ENCODE peak calls at places on chromosomes 11 and 22, in nine cellular contexts. One of them, this sample, is unnamed.

GRCh38 chr11:8336356-8337114 is 72.9 kb upstream of the LMO1 start:
- DNase-seq in epithelial cell of esophagus: peak; percentile 64
- DNase-seq in BE2C: no peak
- DNase-seq in astrocyte: no peak
- DNase-seq in endodermal cell: peak; percentile 64
- DNase-seq in left lung: no peak
- DNase-seq in testis: no peak
- DNase-seq in Caco-2: no peak
- DNase-seq in GM23338: no peak
- DNase-seq in this sample: no peak

GRCh38 chr11:11512929-11513328 is 108.9 kb downstream of the GALNT18 start:
- DNase-seq in epithelial cell of esophagus: no peak
- DNase-seq in BE2C: no peak
- DNase-seq in astrocyte: no peak
- DNase-seq in endodermal cell: no peak
- DNase-seq in left lung: no peak
- DNase-seq in testis: no peak
- DNase-seq in Caco-2: no peak
- DNase-seq in GM23338: no peak
- DNase-seq in this sample: no peak

GRCh38 chr11:124892131-124892530 is 5.5 kb downstream of the ROBO4 start:
- DNase-seq in epithelial cell of esophagus: no peak
- DNase-seq in BE2C: no peak
- DNase-seq in astrocyte: no peak
- DNase-seq in endodermal cell: no peak
- DNase-seq in left lung: no peak
- DNase-seq in testis: no peak
- DNase-seq in Caco-2: no peak
- DNase-seq in GM23338: no peak
- DNase-seq in this sample: no peak

GRCh38 chr22:17264321-17265052 is 45.3 kb upstream of the ADA2 start:
- DNase-seq in epithelial cell of esophagus: no peak
- DNase-seq in BE2C: peak; percentile 41
- DNase-seq in astrocyte: peak; percentile 46
- DNase-seq in endodermal cell: peak; percentile 88
- DNase-seq in left lung: no peak
- DNase-seq in testis: peak; percentile 26
- DNase-seq in Caco-2: no peak
- DNase-seq in GM23338: peak; percentile 87
- DNase-seq in this sample: no peak

GRCh38 chr11:3859373-3859881 is 4.0 kb downstream of the STIM1 start:
- DNase-seq in epithelial cell of esophagus: no peak
- DNase-seq in BE2C: peak; percentile 33
- DNase-seq in astrocyte: no peak
- DNase-seq in endodermal cell: peak; percentile 72
- DNase-seq in left lung: no peak
- DNase-seq in testis: peak; percentile 49
- DNase-seq in Caco-2: no peak
- DNase-seq in GM23338: peak; percentile 42
- DNase-seq in this sample: no peak

GRCh38 chr22:28029962-28030361 is 110.9 kb upstream of the PITPNB start:
- DNase-seq in epithelial cell of esophagus: no peak
- DNase-seq in BE2C: peak; percentile 49
- DNase-seq in astrocyte: no peak
- DNase-seq in endodermal cell: peak; percentile 20
- DNase-seq in left lung: no peak
- DNase-seq in testis: no peak
- DNase-seq in Caco-2: no peak
- DNase-seq in GM23338: no peak
- DNase-seq in this sample: no peak

GRCh38 chr11:210122-210802 is 2.8 kb downstream of the RIC8A start:
- DNase-seq in epithelial cell of esophagus: peak; percentile 81
- DNase-seq in BE2C: no peak
- DNase-seq in astrocyte: peak; percentile 77
- DNase-seq in endodermal cell: no peak
- DNase-seq in left lung: no peak
- DNase-seq in testis: peak; percentile 11
- DNase-seq in Caco-2: no peak
- DNase-seq in GM23338: no peak
- DNase-seq in this sample: peak; percentile 77

GRCh38 chr11:76577199-76577920 is 93.2 kb downstream of the LRRC32 start:
- DNase-seq in epithelial cell of esophagus: peak; percentile 97
- DNase-seq in BE2C: peak; percentile 99
- DNase-seq in astrocyte: peak; percentile 72
- DNase-seq in endodermal cell: no peak
- DNase-seq in left lung: peak; percentile 72
- DNase-seq in testis: no peak
- DNase-seq in Caco-2: peak; percentile 82
- DNase-seq in GM23338: no peak
- DNase-seq in this sample: peak; percentile 77

GRCh38 chr22:25403284-25403606 is 161.2 kb upstream of the GRK3 start:
- DNase-seq in epithelial cell of esophagus: no peak
- DNase-seq in BE2C: no peak
- DNase-seq in astrocyte: no peak
- DNase-seq in endodermal cell: no peak
- DNase-seq in left lung: no peak
- DNase-seq in testis: no peak
- DNase-seq in Caco-2: no peak
- DNase-seq in GM23338: no peak
- DNase-seq in this sample: no peak

GRCh38 chr22:25404556-25404922 is 159.9 kb upstream of the GRK3 start:
- DNase-seq in epithelial cell of esophagus: no peak
- DNase-seq in BE2C: peak; percentile 41
- DNase-seq in astrocyte: no peak
- DNase-seq in endodermal cell: peak; percentile 80
- DNase-seq in left lung: peak; percentile 90
- DNase-seq in testis: no peak
- DNase-seq in Caco-2: peak; percentile 39
- DNase-seq in GM23338: peak; percentile 73
- DNase-seq in this sample: no peak

GRCh38 chr22:25403752-25404471 is 160.6 kb upstream of the GRK3 start:
- DNase-seq in epithelial cell of esophagus: peak; percentile 26
- DNase-seq in BE2C: peak; percentile 39
- DNase-seq in astrocyte: peak; percentile 22
- DNase-seq in endodermal cell: peak; percentile 72
- DNase-seq in left lung: no peak
- DNase-seq in testis: no peak
- DNase-seq in Caco-2: peak; percentile 44
- DNase-seq in GM23338: peak; percentile 75
- DNase-seq in this sample: no peak

GRCh38 chr22:25402160-25402500 is 162.3 kb upstream of the GRK3 start:
- DNase-seq in epithelial cell of esophagus: no peak
- DNase-seq in BE2C: no peak
- DNase-seq in astrocyte: no peak
- DNase-seq in endodermal cell: no peak
- DNase-seq in left lung: no peak
- DNase-seq in testis: no peak
- DNase-seq in Caco-2: no peak
- DNase-seq in GM23338: no peak
- DNase-seq in this sample: no peak

GRCh38 chr22:25402501-25403283 is 161.8 kb upstream of the GRK3 start:
- DNase-seq in epithelial cell of esophagus: peak; percentile 51
- DNase-seq in BE2C: no peak
- DNase-seq in astrocyte: peak; percentile 61
- DNase-seq in endodermal cell: no peak
- DNase-seq in left lung: no peak
- DNase-seq in testis: peak; percentile 54
- DNase-seq in Caco-2: no peak
- DNase-seq in GM23338: no peak
- DNase-seq in this sample: no peak
- H3K4me3 ChIP-seq in epithelial cell of esophagus: peak overlapping the region; percentile 58
- H3K4me3 ChIP-seq in BE2C: peak overlapping the region; percentile 73
- H3K4me3 ChIP-seq in astrocyte: peak overlapping the region; percentile 33
- H3K4me3 ChIP-seq in endodermal cell: peak overlapping the region; percentile 90
- H3K4me3 ChIP-seq in left lung: no peak overlapping the region
- H3K4me3 ChIP-seq in testis: no peak overlapping the region
- H3K4me3 ChIP-seq in Caco-2: no peak overlapping the region
- H3K4me3 ChIP-seq in GM23338: peak overlapping the region; percentile 68
- H3K4me3 ChIP-seq in this sample: peak overlapping the region; percentile 64

GRCh38 chr11:9717040-9717357 is 53.1 kb downstream of the SWAP70 start:
- DNase-seq in epithelial cell of esophagus: no peak
- DNase-seq in BE2C: no peak
- DNase-seq in astrocyte: no peak
- DNase-seq in endodermal cell: no peak
- DNase-seq in left lung: no peak
- DNase-seq in testis: no peak
- DNase-seq in Caco-2: no peak
- DNase-seq in GM23338: no peak
- DNase-seq in this sample: no peak
- H3K4me3 ChIP-seq in epithelial cell of esophagus: no peak overlapping the region
- H3K4me3 ChIP-seq in BE2C: no peak overlapping the region
- H3K4me3 ChIP-seq in astrocyte: peak overlapping the region; percentile 22
- H3K4me3 ChIP-seq in endodermal cell: no peak overlapping the region
- H3K4me3 ChIP-seq in left lung: no peak overlapping the region
- H3K4me3 ChIP-seq in testis: no peak overlapping the region
- H3K4me3 ChIP-seq in Caco-2: no peak overlapping the region
- H3K4me3 ChIP-seq in GM23338: no peak overlapping the region
- H3K4me3 ChIP-seq in this sample: no peak overlapping the region

DNA sequence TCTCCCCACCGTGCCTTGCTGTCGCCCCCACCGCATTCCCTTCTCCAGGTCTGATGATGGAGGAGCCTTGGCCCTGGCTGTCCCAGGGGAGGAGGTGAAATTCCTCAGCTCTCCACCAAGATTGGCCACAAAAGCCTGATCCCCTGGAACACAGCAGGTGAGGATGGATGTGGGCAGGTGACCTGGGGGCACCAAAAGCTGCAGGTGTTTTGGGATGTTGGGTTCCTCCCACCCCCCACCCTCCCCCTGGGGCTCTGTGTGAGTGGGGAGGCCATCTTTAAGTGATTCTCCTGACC is 640 bp downstream of the TRIOBP start:
- DNase-seq in epithelial cell of esophagus: no peak
- DNase-seq in BE2C: no peak
- DNase-seq in astrocyte: no peak
- DNase-seq in endodermal cell: no peak
- DNase-seq in left lung: no peak
- DNase-seq in testis: no peak
- DNase-seq in Caco-2: no peak
- DNase-seq in GM23338: no peak
- DNase-seq in this sample: no peak
- H3K4me3 ChIP-seq in epithelial cell of esophagus: no peak overlapping the region
- H3K4me3 ChIP-seq in BE2C: peak overlapping the region; percentile 71
- H3K4me3 ChIP-seq in astrocyte: peak overlapping the region; percentile 49
- H3K4me3 ChIP-seq in endodermal cell: peak overlapping the region; percentile 84
- H3K4me3 ChIP-seq in left lung: no peak overlapping the region
- H3K4me3 ChIP-seq in testis: no peak overlapping the region
- H3K4me3 ChIP-seq in Caco-2: no peak overlapping the region
- H3K4me3 ChIP-seq in GM23338: peak overlapping the region; percentile 81
- H3K4me3 ChIP-seq in this sample: no peak overlapping the region

DNA sequence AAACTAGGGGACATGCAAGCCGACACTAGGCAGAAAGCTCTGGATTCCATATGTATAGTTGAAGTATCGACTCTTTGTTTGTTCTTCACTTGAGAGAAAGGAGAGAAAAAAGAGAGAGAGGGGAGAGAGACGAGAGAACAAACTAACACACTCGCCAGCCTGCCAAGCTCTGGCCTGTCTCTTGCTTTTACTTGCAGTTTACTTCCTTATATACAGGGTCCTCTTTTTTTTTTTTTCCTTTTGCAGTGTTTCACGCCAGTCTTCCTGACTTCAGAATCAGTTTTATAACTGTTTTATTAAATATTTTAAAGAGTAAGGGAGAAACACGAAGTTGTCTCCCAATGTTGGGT is 19.9 kb downstream of the TEAD1 start:
- DNase-seq in epithelial cell of esophagus: no peak
- DNase-seq in BE2C: no peak
- DNase-seq in astrocyte: no peak
- DNase-seq in endodermal cell: no peak
- DNase-seq in left lung: no peak
- DNase-seq in testis: peak; percentile 44
- DNase-seq in Caco-2: no peak
- DNase-seq in GM23338: peak; percentile 37
- DNase-seq in this sample: no peak
- H3K4me3 ChIP-seq in epithelial cell of esophagus: no peak overlapping the region
- H3K4me3 ChIP-seq in BE2C: peak overlapping the region; percentile 17
- H3K4me3 ChIP-seq in astrocyte: peak overlapping the region; percentile 36
- H3K4me3 ChIP-seq in endodermal cell: no peak overlapping the region
- H3K4me3 ChIP-seq in left lung: no peak overlapping the region
- H3K4me3 ChIP-seq in testis: no peak overlapping the region
- H3K4me3 ChIP-seq in Caco-2: no peak overlapping the region
- H3K4me3 ChIP-seq in GM23338: no peak overlapping the region
- H3K4me3 ChIP-seq in this sample: peak overlapping the region; percentile 27

DNA sequence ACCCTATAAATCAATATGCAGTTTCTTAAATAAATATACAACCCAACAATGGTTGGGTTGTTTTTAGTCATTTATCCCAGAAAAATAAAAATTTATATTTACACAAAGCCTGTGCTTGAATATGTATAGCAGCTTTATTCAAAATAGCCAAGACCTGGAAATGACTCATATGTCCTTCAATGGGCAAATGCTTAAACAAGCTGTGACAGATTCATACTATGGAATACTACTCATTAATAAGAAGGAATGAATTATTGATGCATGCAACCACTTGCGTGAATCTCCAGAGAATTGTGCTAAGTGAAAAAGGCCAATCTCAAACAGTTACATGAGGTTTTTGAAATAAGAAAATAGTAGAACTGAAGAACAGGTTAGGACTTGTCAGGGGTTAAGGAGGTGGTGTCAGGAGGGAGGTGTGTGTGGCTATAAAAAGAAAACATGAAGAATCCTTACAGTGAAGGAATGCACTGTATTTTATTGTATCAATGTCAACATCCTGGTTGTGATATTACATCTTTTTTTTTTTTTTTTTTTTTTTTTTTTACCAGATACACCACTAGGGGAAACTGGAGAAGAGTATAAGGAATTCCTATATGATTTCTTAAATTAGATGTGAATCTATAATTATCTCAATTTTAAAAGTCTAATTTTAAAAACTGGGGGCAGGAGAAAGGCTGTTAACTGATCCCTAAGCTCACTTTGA is 82.4 kb upstream of the CD44 start:
- DNase-seq in epithelial cell of esophagus: peak; percentile 82
- DNase-seq in BE2C: no peak
- DNase-seq in astrocyte: no peak
- DNase-seq in endodermal cell: no peak
- DNase-seq in left lung: no peak
- DNase-seq in testis: no peak
- DNase-seq in Caco-2: no peak
- DNase-seq in GM23338: no peak
- DNase-seq in this sample: no peak
- H3K4me3 ChIP-seq in epithelial cell of esophagus: no peak overlapping the region
- H3K4me3 ChIP-seq in BE2C: no peak overlapping the region
- H3K4me3 ChIP-seq in astrocyte: no peak overlapping the region
- H3K4me3 ChIP-seq in endodermal cell: no peak overlapping the region
- H3K4me3 ChIP-seq in left lung: no peak overlapping the region
- H3K4me3 ChIP-seq in testis: no peak overlapping the region
- H3K4me3 ChIP-seq in Caco-2: no peak overlapping the region
- H3K4me3 ChIP-seq in GM23338: no peak overlapping the region
- H3K4me3 ChIP-seq in this sample: no peak overlapping the region

DNA sequence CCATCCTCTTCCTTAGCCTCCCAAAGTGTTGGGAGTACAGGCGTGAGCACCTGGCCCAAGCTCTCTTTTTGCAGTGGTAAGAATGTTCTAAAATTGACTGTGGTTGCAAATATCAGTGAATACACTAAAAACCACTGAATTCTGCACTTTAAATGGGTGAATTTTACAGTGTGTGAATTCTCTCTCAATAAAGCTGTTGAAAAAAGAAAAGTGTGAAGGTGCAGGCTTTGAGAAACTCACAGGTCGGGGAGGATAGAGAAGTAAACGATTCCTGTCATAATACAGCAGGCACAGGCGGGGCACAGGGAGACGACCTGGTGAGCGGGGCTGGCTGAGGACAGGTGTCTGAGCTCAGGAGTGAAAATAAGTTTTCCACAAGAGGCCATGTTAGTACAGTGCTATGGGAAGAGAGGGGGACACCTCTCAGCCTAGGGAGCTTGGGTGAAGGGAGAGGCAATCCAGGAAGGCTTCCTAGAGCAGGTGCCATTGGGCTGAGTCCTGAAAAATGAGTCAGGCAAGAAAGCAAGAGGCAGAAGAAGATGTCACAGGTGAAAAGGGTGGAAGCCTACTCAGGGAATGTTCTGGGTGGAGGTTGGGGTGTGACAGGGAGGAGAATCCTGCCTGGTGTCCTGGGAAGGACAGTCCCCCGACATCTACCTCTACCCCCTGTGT is 26.1 kb downstream of the LIF start:
- DNase-seq in epithelial cell of esophagus: no peak
- DNase-seq in BE2C: no peak
- DNase-seq in astrocyte: no peak
- DNase-seq in endodermal cell: no peak
- DNase-seq in left lung: no peak
- DNase-seq in testis: no peak
- DNase-seq in Caco-2: no peak
- DNase-seq in GM23338: no peak
- DNase-seq in this sample: no peak
- H3K4me3 ChIP-seq in epithelial cell of esophagus: no peak overlapping the region
- H3K4me3 ChIP-seq in BE2C: no peak overlapping the region
- H3K4me3 ChIP-seq in astrocyte: no peak overlapping the region
- H3K4me3 ChIP-seq in endodermal cell: no peak overlapping the region
- H3K4me3 ChIP-seq in left lung: no peak overlapping the region
- H3K4me3 ChIP-seq in testis: no peak overlapping the region
- H3K4me3 ChIP-seq in Caco-2: no peak overlapping the region
- H3K4me3 ChIP-seq in GM23338: no peak overlapping the region
- H3K4me3 ChIP-seq in this sample: no peak overlapping the region